ENCODE peak calls at places on chromosomes 11 and 22, in four cellular contexts. Y is A549, H is K562, E is GM12878. T is an unnamed sample.

GRCh38 chr22:20867179-20868099 is 8.6 kb downstream of the SNAP29 start:
- DNase-seq in Y (no peak), H (peak; percentile 100), E (no peak), T (peak; percentile 46)

GRCh38 chr11:122714021-122714420 is 58.5 kb downstream of the UBASH3B start:
- DNase-seq in Y (no peak), H (no peak), E (no peak), T (no peak)

GRCh38 chr11:34174411-34175041 is 69.1 kb downstream of the NAT10 start:
- DNase-seq in Y (peak; percentile 75), H (peak; percentile 84), E (no peak), T (peak; percentile 49)

GRCh38 chr11:45906965-45907591 is at the start of gene FREY1:
- DNase-seq in Y (no peak), H (no peak), E (no peak), T (no peak)

GRCh38 chr11:7418061-7418460 is 67.2 kb upstream of the OLFML1 start:
- DNase-seq in Y (no peak), H (no peak), E (no peak), T (no peak)

GRCh38 chr11:128462802-128463385 is 124.5 kb downstream of the ETS1 start:
- DNase-seq in Y (no peak), H (no peak), E (no peak), T (no peak)

GRCh38 chr11:95584589-95584988 is 205.0 kb downstream of the FAM76B start:
- DNase-seq in Y (no peak), H (peak; percentile 27), E (no peak), T (no peak)

GRCh38 chr11:125338886-125339811 is 156.9 kb downstream of the FEZ1 start:
- DNase-seq in Y (no peak), H (no peak), E (no peak), T (no peak)

GRCh38 chr22:35072939-35073338 is 7.0 kb downstream of the ISX start:
- DNase-seq in Y (no peak), H (peak; percentile 7), E (no peak), T (peak; percentile 3)

GRCh38 chr11:134524876-134525845 is 113.1 kb upstream of the B3GAT1 start:
- DNase-seq in Y (no peak), H (no peak), E (no peak), T (no peak)

GRCh38 chr11:76768091-76769047 is 14.8 kb upstream of the TSKU start:
- DNase-seq in Y (no peak), H (no peak), E (no peak), T (no peak)

GRCh38 chr11:116053538-116053919 is 549.3 kb upstream of the CADM1 start:
- DNase-seq in Y (no peak), H (no peak), E (no peak), T (no peak)

GRCh38 chr11:116051494-116051893 is 547.3 kb upstream of the CADM1 start:
- DNase-seq in Y (no peak), H (no peak), E (no peak), T (no peak)

GRCh38 chr11:116052603-116053537 is 548.7 kb upstream of the CADM1 start:
- DNase-seq in Y (no peak), H (no peak), E (no peak), T (no peak)

GRCh38 chr11:116059909-116060308 is 555.7 kb upstream of the CADM1 start:
- DNase-seq in Y (no peak), H (no peak), E (no peak), T (no peak)

GRCh38 chr11:116055064-116055463 is 550.8 kb upstream of the CADM1 start:
- DNase-seq in Y (no peak), H (no peak), E (no peak), T (no peak)
- TF ChIP-seq ELK1 in Y (no peak), H (no peak), E (no peak), T (no peak)

GRCh38 chr22:31929126-31929928 is 15.0 kb upstream of the YWHAH start:
- DNase-seq in Y (no peak), H (no peak), E (no peak), T (peak; percentile 51)
- TF ChIP-seq ELK1 in Y (no peak), H (no peak), E (no peak), T (no peak)

GRCh38 chr22:17873116-17873515 is 98.8 kb upstream of the BID start:
- DNase-seq in Y (no peak), H (no peak), E (no peak), T (no peak)
- TF ChIP-seq ELK1 in Y (no peak), H (no peak), E (no peak), T (no peak)

GRCh38 chr11:64832467-64833197 is 11.8 kb downstream of the CDC42BPG start:
- DNase-seq in Y (no peak), H (no peak), E (no peak), T (no peak)

GRCh38 chr11:64833509-64833908 is 10.9 kb downstream of the CDC42BPG start:
- DNase-seq in Y (no peak), H (no peak), E (no peak), T (no peak)

GRCh38 chr11:64833198-64833502 is 11.3 kb downstream of the CDC42BPG start:
- DNase-seq in Y (no peak), H (no peak), E (no peak), T (no peak)

GRCh38 chr11:64829536-64830251 is 14.8 kb downstream of the CDC42BPG start:
- DNase-seq in Y (no peak), H (no peak), E (no peak), T (no peak)

GRCh38 chr11:64831411-64831891 is 13.0 kb downstream of the CDC42BPG start:
- DNase-seq in Y (no peak), H (no peak), E (no peak), T (no peak)
- TF ChIP-seq ELK1 in Y (no peak), H (no peak), E (no peak), T (no peak)

T was measured in IMR-90.